ENCODE peak calls at places on chromosomes 4 and X, in five cellular contexts. One of them, this sample, is unnamed.

GRCh38 chr4:97123573-97123972 is 1019.7 kb downstream of the STPG2 start:
- DNase-seq in endothelial cell: no peak
- DNase-seq in dorsolateral prefrontal cortex: no peak
- DNase-seq in breast epithelium: no peak
- DNase-seq in Peyer's patch: no peak
- DNase-seq in this sample: no peak

GRCh38 chrX:40947276-40947675 is 138.0 kb upstream of the USP9X start:
- DNase-seq in endothelial cell: no peak
- DNase-seq in dorsolateral prefrontal cortex: no peak
- DNase-seq in breast epithelium: no peak
- DNase-seq in Peyer's patch: no peak
- DNase-seq in this sample: no peak

GRCh38 chrX:11952176-11952720 is 186.0 kb upstream of the FRMPD4 start:
- DNase-seq in endothelial cell: no peak
- DNase-seq in dorsolateral prefrontal cortex: no peak
- DNase-seq in breast epithelium: no peak
- DNase-seq in Peyer's patch: no peak
- DNase-seq in this sample: no peak

GRCh38 chr4:19309365-19309764 is 942.3 kb upstream of the SLIT2 start:
- DNase-seq in endothelial cell: no peak
- DNase-seq in dorsolateral prefrontal cortex: no peak
- DNase-seq in breast epithelium: no peak
- DNase-seq in Peyer's patch: no peak
- DNase-seq in this sample: no peak

GRCh38 chr4:8157496-8157895 is 1.1 kb downstream of the ABLIM2 start:
- DNase-seq in endothelial cell: no peak
- DNase-seq in dorsolateral prefrontal cortex: no peak
- DNase-seq in breast epithelium: no peak
- DNase-seq in Peyer's patch: no peak
- DNase-seq in this sample: no peak

GRCh38 chr4:42718336-42718735 is 61.4 kb upstream of the ATP8A1 start:
- DNase-seq in endothelial cell: no peak
- DNase-seq in dorsolateral prefrontal cortex: no peak
- DNase-seq in breast epithelium: no peak
- DNase-seq in Peyer's patch: no peak
- DNase-seq in this sample: no peak

GRCh38 chr4:53777244-53777984 is 186.1 kb upstream of the LNX1 start:
- DNase-seq in endothelial cell: no peak
- DNase-seq in dorsolateral prefrontal cortex: no peak
- DNase-seq in breast epithelium: no peak
- DNase-seq in Peyer's patch: no peak
- DNase-seq in this sample: no peak

GRCh38 chrX:2423293-2423692 is 77.5 kb downstream of the DHRSX start:
- DNase-seq in endothelial cell: no peak
- DNase-seq in dorsolateral prefrontal cortex: no peak
- DNase-seq in breast epithelium: no peak
- DNase-seq in Peyer's patch: no peak
- DNase-seq in this sample: no peak

GRCh38 chr4:85166318-85166717 is 199.8 kb upstream of the WDFY3 start:
- DNase-seq in endothelial cell: no peak
- DNase-seq in dorsolateral prefrontal cortex: no peak
- DNase-seq in breast epithelium: no peak
- DNase-seq in Peyer's patch: no peak
- DNase-seq in this sample: no peak

GRCh38 chr4:47032405-47033106 is 1.2 kb downstream of the GABRB1 start:
- DNase-seq in endothelial cell: peak
- DNase-seq in dorsolateral prefrontal cortex: peak
- DNase-seq in breast epithelium: peak
- DNase-seq in Peyer's patch: peak
- DNase-seq in this sample: peak

GRCh38 chrX:25156323-25156722 is 140.6 kb upstream of the ARX start:
- DNase-seq in endothelial cell: no peak
- DNase-seq in dorsolateral prefrontal cortex: no peak
- DNase-seq in breast epithelium: no peak
- DNase-seq in Peyer's patch: no peak
- DNase-seq in this sample: no peak

GRCh38 chrX:37958493-37959211 is 47.7 kb upstream of the SYTL5 start:
- DNase-seq in endothelial cell: no peak
- DNase-seq in dorsolateral prefrontal cortex: no peak
- DNase-seq in breast epithelium: no peak
- DNase-seq in Peyer's patch: no peak
- DNase-seq in this sample: no peak

GRCh38 chr4:141410839-141411238 is 190.1 kb downstream of the ZNF330 start:
- DNase-seq in endothelial cell: no peak
- DNase-seq in dorsolateral prefrontal cortex: no peak
- DNase-seq in breast epithelium: no peak
- DNase-seq in Peyer's patch: no peak
- DNase-seq in this sample: no peak

GRCh38 chr4:78829296-78829695 is 53.1 kb downstream of the BMP2K start:
- DNase-seq in endothelial cell: no peak
- DNase-seq in dorsolateral prefrontal cortex: no peak
- DNase-seq in breast epithelium: no peak
- DNase-seq in Peyer's patch: no peak
- DNase-seq in this sample: no peak

GRCh38 chrX:106957856-106958255 is 37.7 kb downstream of the CLDN2 start:
- DNase-seq in endothelial cell: no peak
- DNase-seq in dorsolateral prefrontal cortex: no peak
- DNase-seq in breast epithelium: no peak
- DNase-seq in Peyer's patch: no peak
- DNase-seq in this sample: no peak

GRCh38 chrX:134727363-134727762 is 69.1 kb upstream of the PLAC1 start:
- DNase-seq in endothelial cell: no peak
- DNase-seq in dorsolateral prefrontal cortex: no peak
- DNase-seq in breast epithelium: no peak
- DNase-seq in Peyer's patch: no peak
- DNase-seq in this sample: no peak

DNA sequence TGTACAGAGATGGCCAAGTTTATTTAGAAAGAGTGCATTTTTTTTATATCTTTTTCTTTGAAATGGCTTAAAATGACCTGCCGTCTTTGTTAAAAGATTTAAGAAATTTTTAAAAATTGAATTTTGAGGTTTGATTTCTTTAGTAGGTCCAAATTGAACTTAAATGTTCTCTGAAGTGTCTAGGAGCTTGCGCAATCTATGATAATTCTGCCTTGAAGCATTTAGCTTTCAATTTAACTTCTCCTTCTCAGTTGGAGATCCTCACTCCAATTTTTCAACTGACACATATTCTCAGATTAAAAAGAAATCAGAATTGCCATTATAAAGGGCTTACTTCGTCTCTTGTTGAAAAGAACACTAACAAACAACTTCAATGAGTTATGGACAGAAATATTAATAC is 273.5 kb downstream of the TMA16 start:
- DNase-seq in endothelial cell: no peak
- DNase-seq in dorsolateral prefrontal cortex: no peak
- DNase-seq in breast epithelium: no peak
- DNase-seq in Peyer's patch: no peak
- DNase-seq in this sample: no peak
- TF ChIP-seq CTCF in endothelial cell: no peak
- TF ChIP-seq CTCF in dorsolateral prefrontal cortex: no peak
- TF ChIP-seq CTCF in breast epithelium: no peak
- TF ChIP-seq CTCF in Peyer's patch: no peak
- TF ChIP-seq CTCF in this sample: no peak

GRCh38 chr4:3145251-3145908 is 70.9 kb downstream of the HTT start:
- DNase-seq in endothelial cell: no peak
- DNase-seq in dorsolateral prefrontal cortex: no peak
- DNase-seq in breast epithelium: no peak
- DNase-seq in Peyer's patch: no peak
- DNase-seq in this sample: no peak
- TF ChIP-seq CTCF in endothelial cell: no peak
- TF ChIP-seq CTCF in dorsolateral prefrontal cortex: peak
- TF ChIP-seq CTCF in breast epithelium: no peak
- TF ChIP-seq CTCF in Peyer's patch: no peak
- TF ChIP-seq CTCF in this sample: peak

GRCh38 chr4:14249226-14249625 is 621.7 kb upstream of the BOD1L1 start:
- DNase-seq in endothelial cell: no peak
- DNase-seq in dorsolateral prefrontal cortex: no peak
- DNase-seq in breast epithelium: no peak
- DNase-seq in Peyer's patch: no peak
- DNase-seq in this sample: no peak
- TF ChIP-seq CTCF in endothelial cell: no peak
- TF ChIP-seq CTCF in dorsolateral prefrontal cortex: no peak
- TF ChIP-seq CTCF in breast epithelium: no peak
- TF ChIP-seq CTCF in Peyer's patch: no peak
- TF ChIP-seq CTCF in this sample: no peak

GRCh38 chrX:149903889-149904748 is 23.1 kb downstream of the MAGEA8 start:
- DNase-seq in endothelial cell: no peak
- DNase-seq in dorsolateral prefrontal cortex: no peak
- DNase-seq in breast epithelium: no peak
- DNase-seq in Peyer's patch: no peak
- DNase-seq in this sample: no peak
- TF ChIP-seq CTCF in endothelial cell: no peak
- TF ChIP-seq CTCF in dorsolateral prefrontal cortex: no peak
- TF ChIP-seq CTCF in breast epithelium: no peak
- TF ChIP-seq CTCF in Peyer's patch: no peak
- TF ChIP-seq CTCF in this sample: no peak

DNA sequence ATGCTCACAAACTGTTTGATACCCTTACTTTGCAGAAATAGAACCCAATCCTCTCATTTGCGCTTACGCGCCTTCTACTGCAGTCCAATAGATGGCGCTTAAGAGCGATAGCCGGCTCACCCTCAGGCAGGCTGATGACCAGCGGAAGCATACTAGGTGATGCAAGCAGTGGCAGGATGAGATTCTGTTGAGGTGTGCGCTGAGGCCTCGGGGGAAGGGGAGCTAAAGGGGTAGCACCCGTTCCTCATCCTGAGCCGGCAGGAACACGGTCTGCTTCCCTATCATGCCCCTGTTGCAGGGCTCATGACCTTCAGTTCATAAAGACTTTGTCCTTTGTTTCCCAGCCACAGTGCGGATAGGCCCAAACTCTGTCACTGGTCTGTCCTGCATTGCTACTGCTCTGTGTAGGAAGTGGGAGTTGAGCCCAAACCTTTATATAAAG is 628.9 kb downstream of the TLL1 start:
- DNase-seq in endothelial cell: peak
- DNase-seq in dorsolateral prefrontal cortex: no peak
- DNase-seq in breast epithelium: no peak
- DNase-seq in Peyer's patch: no peak
- DNase-seq in this sample: no peak
- TF ChIP-seq CTCF in endothelial cell: no peak
- TF ChIP-seq CTCF in dorsolateral prefrontal cortex: no peak
- TF ChIP-seq CTCF in breast epithelium: no peak
- TF ChIP-seq CTCF in Peyer's patch: no peak
- TF ChIP-seq CTCF in this sample: no peak

GRCh38 chrX:155027509-155028066 is 944 bp downstream of the FUNDC2 start:
- DNase-seq in endothelial cell: no peak
- DNase-seq in dorsolateral prefrontal cortex: no peak
- DNase-seq in breast epithelium: no peak
- DNase-seq in Peyer's patch: no peak
- DNase-seq in this sample: no peak

GRCh38 chrX:155028749-155029360 is 2.2 kb downstream of the FUNDC2 start:
- DNase-seq in endothelial cell: no peak
- DNase-seq in dorsolateral prefrontal cortex: no peak
- DNase-seq in breast epithelium: no peak
- DNase-seq in Peyer's patch: no peak
- DNase-seq in this sample: no peak

GRCh38 chrX:155026420-155026726 is 271 bp upstream of the FUNDC2 start:
- DNase-seq in endothelial cell: no peak
- DNase-seq in dorsolateral prefrontal cortex: no peak
- DNase-seq in breast epithelium: no peak
- DNase-seq in Peyer's patch: no peak
- DNase-seq in this sample: no peak

GRCh38 chrX:155026727-155027508 is at the start of gene FUNDC2:
- DNase-seq in endothelial cell: peak
- DNase-seq in dorsolateral prefrontal cortex: peak
- DNase-seq in breast epithelium: peak
- DNase-seq in Peyer's patch: peak
- DNase-seq in this sample: peak

DNA sequence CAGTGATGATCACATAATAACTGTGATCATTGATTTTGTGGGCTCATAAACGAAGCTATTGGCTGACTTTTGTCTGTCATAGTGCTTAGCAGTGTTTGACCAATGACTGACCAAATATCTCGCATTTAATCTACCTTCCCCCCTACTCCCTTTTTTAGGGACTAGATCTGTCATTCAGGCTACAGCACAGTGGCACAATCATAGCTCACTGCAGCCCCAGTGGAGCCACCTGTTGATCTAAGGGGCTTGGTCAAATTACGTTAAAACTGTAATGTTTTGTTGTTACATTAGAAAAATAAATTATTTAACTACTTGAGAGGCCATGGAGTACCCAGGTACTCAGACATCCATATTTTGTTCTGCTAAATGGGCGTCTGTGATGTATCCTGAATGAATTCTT is 1.5 kb downstream of the FUNDC2 start:
- DNase-seq in endothelial cell: no peak
- DNase-seq in dorsolateral prefrontal cortex: no peak
- DNase-seq in breast epithelium: no peak
- DNase-seq in Peyer's patch: no peak
- DNase-seq in this sample: no peak
- TF ChIP-seq CTCF in endothelial cell: no peak
- TF ChIP-seq CTCF in dorsolateral prefrontal cortex: no peak
- TF ChIP-seq CTCF in breast epithelium: no peak
- TF ChIP-seq CTCF in Peyer's patch: no peak
- TF ChIP-seq CTCF in this sample: no peak

DNA sequence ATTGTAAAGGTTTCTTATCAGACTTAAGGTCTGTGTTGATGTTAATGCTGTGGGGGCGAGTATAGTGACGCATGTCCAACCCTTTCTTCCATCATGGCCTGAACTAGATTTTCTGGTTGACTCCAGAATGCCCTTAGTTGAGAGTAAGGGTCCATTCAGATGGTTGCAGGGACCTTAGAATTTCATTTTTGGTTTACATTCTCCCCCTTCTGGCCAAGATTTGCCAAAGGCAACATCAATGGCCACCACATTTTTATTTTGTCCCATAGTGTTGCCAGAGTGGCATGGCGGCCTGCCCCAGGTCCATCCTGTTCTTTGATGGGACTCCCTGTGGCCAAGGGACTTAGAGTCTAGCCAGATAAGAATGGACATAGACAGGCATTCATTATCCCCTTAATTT is 368.5 kb downstream of the GPM6A start:
- DNase-seq in endothelial cell: no peak
- DNase-seq in dorsolateral prefrontal cortex: no peak
- DNase-seq in breast epithelium: no peak
- DNase-seq in Peyer's patch: no peak
- DNase-seq in this sample: no peak
- TF ChIP-seq CTCF in endothelial cell: no peak
- TF ChIP-seq CTCF in dorsolateral prefrontal cortex: no peak
- TF ChIP-seq CTCF in breast epithelium: no peak
- TF ChIP-seq CTCF in Peyer's patch: no peak
- TF ChIP-seq CTCF in this sample: no peak